ENCODE peak calls at places on chromosomes 5 and 9, in ten cellular contexts. Z is cardiac fibroblast, D is AG04450, G is ascending aorta, V is pancreas, J is foreskin fibroblast, Q is natural killer cell, T is upper lobe of right lung, E is GM23338, P is astrocyte of the spinal cord. R is an unnamed sample.

GRCh38 chr5:138647261-138647788 is 72.1 kb upstream of the HSPA9 start:
- DNase-seq in Z (peak), D (no peak), G (no peak), V (no peak), J (peak), Q (no peak), T (no peak), E (no peak), P (no peak), R (no peak)

GRCh38 chr5:146447734-146448380 is 724 bp downstream of the TCERG1 start:
- DNase-seq in Z (peak), D (no peak), G (no peak), V (no peak), J (peak), Q (no peak), T (no peak), E (peak), P (peak), R (peak)

GRCh38 chr9:16294371-16294770 is 576.1 kb downstream of the BNC2 start:
- DNase-seq in Z (no peak), D (no peak), G (no peak), V (no peak), J (no peak), Q (no peak), T (no peak), E (no peak), P (peak), R (no peak)

GRCh38 chr5:157351386-157352089 is 85.6 kb downstream of the CYFIP2 start:
- DNase-seq in Z (no peak), D (no peak), G (no peak), V (no peak), J (no peak), Q (no peak), T (no peak), E (no peak), P (no peak), R (no peak)

GRCh38 chr5:74179183-74179582 is 461.3 kb downstream of the ENC1 start:
- DNase-seq in Z (peak), D (peak), G (no peak), V (no peak), J (peak), Q (no peak), T (no peak), E (no peak), P (peak), R (peak)

GRCh38 chr5:55104966-55105701 is 2.7 kb downstream of the GZMA start:
- DNase-seq in Z (no peak), D (no peak), G (no peak), V (no peak), J (no peak), Q (no peak), T (no peak), E (no peak), P (no peak), R (no peak)

GRCh38 chr9:97176206-97176605 is 131.3 kb upstream of the CCDC180 start:
- DNase-seq in Z (no peak), D (no peak), G (no peak), V (no peak), J (peak), Q (no peak), T (no peak), E (no peak), P (no peak), R (no peak)

GRCh38 chr9:88980732-88981336 is 10.4 kb upstream of the S1PR3 start:
- DNase-seq in Z (peak), D (peak), G (no peak), V (no peak), J (peak), Q (no peak), T (no peak), E (no peak), P (peak), R (no peak)

GRCh38 chr5:89566340-89566739 is 683.4 kb upstream of the MEF2C start:
- DNase-seq in Z (no peak), D (no peak), G (no peak), V (no peak), J (no peak), Q (no peak), T (no peak), E (no peak), P (no peak), R (no peak)

GRCh38 chr9:113317777-113318176 is 14.6 kb upstream of the RNF183 start:
- DNase-seq in Z (peak), D (no peak), G (no peak), V (no peak), J (peak), Q (no peak), T (no peak), E (no peak), P (no peak), R (no peak)

GRCh38 chr5:151718168-151718567 is 31.5 kb upstream of the SPARC start:
- DNase-seq in Z (peak), D (no peak), G (no peak), V (no peak), J (peak), Q (no peak), T (no peak), E (no peak), P (peak), R (no peak)

GRCh38 chr9:108103294-108103693 is 613.7 kb upstream of the KLF4 start:
- DNase-seq in Z (peak), D (no peak), G (no peak), V (no peak), J (peak), Q (no peak), T (no peak), E (no peak), P (no peak), R (no peak)

GRCh38 chr5:124806026-124806856 is 59.8 kb upstream of the ZNF608 start:
- DNase-seq in Z (peak), D (peak), G (no peak), V (peak), J (peak), Q (no peak), T (peak), E (peak), P (peak), R (peak)

GRCh38 chr5:43042176-43042625 is 2.1 kb upstream of the ANXA2R start:
- DNase-seq in Z (peak), D (no peak), G (no peak), V (peak), J (peak), Q (peak), T (peak), E (peak), P (peak), R (peak)

GRCh38 chr5:67003906-67004729 is 192.5 kb downstream of the CD180 start:
- DNase-seq in Z (peak), D (peak), G (peak), V (peak), J (peak), Q (peak), T (peak), E (peak), P (peak), R (peak)

GRCh38 chr9:133403766-133404439 is 13.9 kb downstream of the REXO4 start:
- DNase-seq in Z (peak), D (no peak), G (no peak), V (peak), J (peak), Q (peak), T (peak), E (peak), P (no peak), R (peak)

GRCh38 chr9:121362813-121363585 is 7.1 kb downstream of the STOM start:
- DNase-seq in Z (peak), D (no peak), G (no peak), V (no peak), J (peak), Q (no peak), T (no peak), E (no peak), P (peak), R (peak)

GRCh38 chr9:15187589-15187988 is 119.4 kb downstream of the TTC39B start:
- DNase-seq in Z (no peak), D (no peak), G (no peak), V (no peak), J (no peak), Q (no peak), T (no peak), E (no peak), P (no peak), R (no peak)

GRCh38 chr9:118896356-118897000 is 472.8 kb downstream of the BRINP1 start:
- DNase-seq in Z (no peak), D (no peak), G (no peak), V (no peak), J (no peak), Q (no peak), T (no peak), E (no peak), P (no peak), R (peak)

GRCh38 chr5:159038907-159039306 is 60.8 kb downstream of the EBF1 start:
- DNase-seq in Z (peak), D (peak), G (no peak), V (no peak), J (peak), Q (no peak), T (no peak), E (no peak), P (peak), R (peak)

GRCh38 chr9:128218518-128219389 is 15.6 kb downstream of the DNM1 start:
- DNase-seq in Z (peak), D (no peak), G (peak), V (peak), J (peak), Q (peak), T (peak), E (peak), P (peak), R (peak)

GRCh38 chr9:124698265-124698664 is 72.8 kb downstream of the NR6A1 start:
- DNase-seq in Z (peak), D (no peak), G (no peak), V (no peak), J (peak), Q (no peak), T (no peak), E (no peak), P (peak), R (peak)

GRCh38 chr9:131271506-131271931 is 4.8 kb downstream of the FAM78A start:
- DNase-seq in Z (no peak), D (no peak), G (no peak), V (no peak), J (no peak), Q (no peak), T (no peak), E (no peak), P (no peak), R (no peak)

GRCh38 chr5:94469889-94470288 is 148.5 kb downstream of the KIAA0825 start:
- DNase-seq in Z (no peak), D (peak), G (no peak), V (no peak), J (peak), Q (no peak), T (no peak), E (no peak), P (peak), R (no peak)

GRCh38 chr9:98375138-98375726 is 119.8 kb upstream of the TBC1D2 start:
- DNase-seq in Z (peak), D (peak), G (no peak), V (no peak), J (peak), Q (no peak), T (no peak), E (no peak), P (peak), R (no peak)

GRCh38 chr5:83306572-83307241 is 164.8 kb upstream of the VCAN start:
- DNase-seq in Z (peak), D (peak), G (peak), V (no peak), J (peak), Q (no peak), T (no peak), E (no peak), P (peak), R (peak)

GRCh38 chr9:121372239-121372562 is 2.2 kb upstream of the STOM start:
- DNase-seq in Z (no peak), D (no peak), G (no peak), V (no peak), J (no peak), Q (no peak), T (no peak), E (no peak), P (no peak), R (no peak)

GRCh38 chr9:91117959-91118651 is 243.6 kb downstream of the AUH start:
- DNase-seq in Z (peak), D (no peak), G (peak), V (peak), J (peak), Q (no peak), T (peak), E (peak), P (peak), R (no peak)

GRCh38 chr5:161378701-161379100 is 167.8 kb downstream of the GABRB2 start:
- DNase-seq in Z (no peak), D (no peak), G (no peak), V (no peak), J (no peak), Q (no peak), T (no peak), E (no peak), P (no peak), R (no peak)

GRCh38 chr9:99115947-99116543 is 11.1 kb downstream of the TGFBR1 start:
- DNase-seq in Z (no peak), D (no peak), G (no peak), V (no peak), J (peak), Q (no peak), T (no peak), E (peak), P (no peak), R (no peak)

GRCh38 chr5:150061538-150061995 is 24.8 kb downstream of the CSF1R start:
- DNase-seq in Z (no peak), D (no peak), G (no peak), V (no peak), J (no peak), Q (no peak), T (peak), E (no peak), P (no peak), R (no peak)

GRCh38 chr9:5671711-5672353 is 42.9 kb downstream of the RIC1 start:
- DNase-seq in Z (no peak), D (no peak), G (no peak), V (no peak), J (no peak), Q (no peak), T (no peak), E (no peak), P (peak), R (no peak)

GRCh38 chr5:172939045-172939444 is 20.2 kb upstream of the RPL26L1 start:
- DNase-seq in Z (peak), D (no peak), G (no peak), V (no peak), J (peak), Q (no peak), T (no peak), E (peak), P (no peak), R (peak)

GRCh38 chr5:174615986-174616500 is 108.3 kb upstream of the MSX2 start:
- DNase-seq in Z (no peak), D (no peak), G (no peak), V (no peak), J (no peak), Q (no peak), T (no peak), E (no peak), P (no peak), R (no peak)

GRCh38 chr9:94560237-94560636 is 5.4 kb downstream of the PCAT7 start:
- DNase-seq in Z (no peak), D (no peak), G (no peak), V (no peak), J (no peak), Q (no peak), T (no peak), E (no peak), P (no peak), R (no peak)

GRCh38 chr9:120559546-120559945 is 20.4 kb downstream of the CDK5RAP2 start:
- DNase-seq in Z (no peak), D (no peak), G (no peak), V (no peak), J (no peak), Q (no peak), T (no peak), E (no peak), P (no peak), R (no peak)

GRCh38 chr9:22117511-22118388 is 108.6 kb upstream of the CDKN2B start:
- DNase-seq in Z (peak), D (no peak), G (no peak), V (no peak), J (peak), Q (no peak), T (no peak), E (peak), P (peak), R (no peak)

GRCh38 chr5:2582106-2582505 is 169.4 kb downstream of the IRX2 start:
- DNase-seq in Z (no peak), D (no peak), G (no peak), V (no peak), J (no peak), Q (no peak), T (no peak), E (no peak), P (no peak), R (no peak)

GRCh38 chr5:2581418-2581817 is 170.1 kb downstream of the IRX2 start:
- DNase-seq in Z (no peak), D (no peak), G (no peak), V (no peak), J (no peak), Q (no peak), T (no peak), E (no peak), P (no peak), R (no peak)

GRCh38 chr5:2577637-2578036 is 173.8 kb downstream of the IRX2 start:
- DNase-seq in Z (no peak), D (no peak), G (no peak), V (no peak), J (no peak), Q (no peak), T (no peak), E (no peak), P (no peak), R (no peak)

GRCh38 chr5:2576823-2577222 is 174.7 kb downstream of the IRX2 start:
- DNase-seq in Z (no peak), D (no peak), G (no peak), V (no peak), J (no peak), Q (no peak), T (no peak), E (no peak), P (no peak), R (no peak)

DNA sequence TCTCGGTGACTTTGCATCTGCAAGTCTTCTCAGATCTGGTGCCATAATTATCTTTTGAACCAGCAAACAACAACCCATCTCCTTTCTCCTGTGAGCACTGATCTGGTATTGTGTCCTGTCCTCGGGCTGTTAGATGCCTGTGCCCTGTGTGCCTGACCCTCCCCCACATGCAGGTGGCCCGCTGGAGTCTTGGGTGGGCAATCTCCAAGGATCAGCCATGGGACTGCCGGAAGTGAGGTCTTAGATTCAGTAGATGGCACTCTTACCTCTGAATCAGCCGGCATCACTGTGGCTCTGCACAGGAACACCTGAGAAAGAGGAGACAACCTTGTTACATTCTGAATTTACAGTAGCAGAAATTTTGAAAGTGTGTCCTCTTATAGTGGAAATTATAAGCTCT is 172.4 kb downstream of the IRX2 start:
- DNase-seq in Z (no peak), D (no peak), G (no peak), V (no peak), J (no peak), Q (no peak), T (no peak), E (peak), P (no peak), R (peak)
- TF ChIP-seq CTCF in Z (no peak), D (no peak), G (no peak), V (no peak), J (no peak), Q (no peak), T (no peak), E (no peak), P (no peak), R (no peak)

DNA sequence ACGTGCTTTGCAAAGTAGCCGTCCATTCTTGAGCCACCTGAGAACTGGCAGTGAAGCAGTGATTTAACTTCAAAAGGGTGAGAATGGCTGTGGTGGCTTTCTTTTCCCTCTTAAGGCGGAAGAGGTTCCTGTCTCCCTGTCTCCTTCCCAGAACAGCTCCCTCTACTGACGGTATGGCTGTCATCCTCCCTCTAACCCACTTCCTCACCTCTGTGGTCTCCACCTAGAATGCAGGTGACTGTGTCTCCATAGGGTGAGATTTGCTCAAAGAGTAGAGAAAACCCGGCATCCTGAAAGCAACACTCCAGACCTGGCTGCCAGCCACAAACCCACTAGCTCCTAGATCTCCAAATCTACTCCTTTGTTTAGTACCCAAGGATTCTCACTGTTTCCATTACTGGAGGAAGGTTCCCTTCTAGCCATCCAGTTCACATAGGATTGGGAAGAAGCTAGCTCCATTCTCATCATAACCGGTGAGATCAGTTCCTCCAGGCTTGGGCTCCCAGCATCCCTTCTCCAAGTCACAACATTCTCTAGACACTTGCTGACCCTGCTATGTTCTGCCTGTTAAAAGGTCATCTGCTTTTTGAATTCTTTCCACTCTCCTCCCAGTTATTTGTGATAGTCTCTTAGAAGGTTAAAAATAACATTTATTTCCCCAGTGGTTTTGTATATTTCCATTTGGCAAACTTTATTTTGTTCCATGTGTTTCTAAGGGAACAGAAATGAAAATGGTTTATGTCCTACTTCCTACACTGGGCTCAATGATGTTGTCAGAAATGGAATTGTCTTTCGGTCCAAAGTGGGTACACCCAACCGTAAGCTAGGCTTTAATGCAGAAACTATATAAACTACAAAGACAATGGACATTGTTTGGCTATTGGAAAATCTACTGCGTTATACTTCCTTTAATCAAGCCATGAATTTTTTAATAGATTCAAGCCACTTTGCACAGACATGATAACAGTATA is 269.4 kb downstream of the CWC27 start:
- DNase-seq in Z (peak), D (no peak), G (no peak), V (no peak), J (no peak), Q (no peak), T (no peak), E (peak), P (no peak), R (peak)
- TF ChIP-seq CTCF in Z (peak), D (peak), G (no peak), V (no peak), J (peak), Q (no peak), T (peak), E (peak), P (peak), R (no peak)

GRCh38 chr5:133256276-133256675 is 204.5 kb downstream of the HSPA4 start:
- DNase-seq in Z (no peak), D (no peak), G (no peak), V (no peak), J (no peak), Q (no peak), T (no peak), E (no peak), P (no peak), R (no peak)
- TF ChIP-seq CTCF in Z (no peak), D (no peak), G (no peak), V (no peak), J (no peak), Q (no peak), T (no peak), E (no peak), P (no peak), R (no peak)

DNA sequence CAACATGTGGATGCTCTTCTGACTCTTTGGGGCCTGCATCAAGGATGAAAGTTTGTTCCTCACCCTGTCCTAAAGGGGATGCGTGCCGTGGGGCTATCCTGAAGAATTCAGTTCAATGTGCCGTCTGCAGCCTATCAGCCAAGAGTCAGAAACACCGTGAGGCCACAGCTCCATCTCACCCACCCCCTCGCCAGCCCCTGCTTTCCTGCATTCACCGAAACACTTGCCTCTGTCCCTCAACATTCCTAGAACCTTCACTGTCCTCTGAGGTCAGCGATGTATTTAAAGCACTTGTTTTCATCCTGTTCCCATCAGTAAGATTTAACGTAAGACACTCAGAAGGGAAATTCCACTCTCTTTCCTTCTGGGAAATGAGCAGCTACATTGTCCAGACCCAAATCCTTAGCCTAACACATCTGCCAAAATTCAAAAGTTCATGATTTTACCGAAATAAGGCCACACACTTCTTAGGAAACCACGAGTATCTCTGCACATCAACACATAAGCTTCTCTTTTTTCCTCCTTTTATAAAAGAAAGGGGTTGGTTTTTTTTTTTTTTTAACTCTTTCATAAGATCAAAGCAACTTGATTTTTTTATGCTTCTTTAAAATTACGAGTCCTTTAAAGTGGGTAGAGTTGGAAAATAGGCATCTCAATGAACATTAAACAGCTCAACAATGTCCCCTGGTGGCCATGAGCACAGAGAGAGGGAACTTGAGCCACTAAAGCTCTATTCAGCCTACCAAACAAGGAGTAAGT is 100.7 kb downstream of the SUSD1 start:
- DNase-seq in Z (peak), D (peak), G (no peak), V (peak), J (peak), Q (no peak), T (no peak), E (peak), P (peak), R (peak)
- TF ChIP-seq CTCF in Z (peak), D (peak), G (peak), V (peak), J (peak), Q (peak), T (peak), E (peak), P (peak), R (peak)

R was measured in MCF 10A.